ENCODE peak calls at places on chromosome 1, in nine cellular contexts. P is sigmoid colon, T is HFFc6, B is MCF 10A, W is HFF-Myc, Z is astrocyte of the spinal cord, J is GM12865, O is heart left ventricle, A is endothelial cell. N is an unnamed sample.

GRCh38 chr1:223363057-223363855 is 720 bp downstream of the SUSD4 start:
- DNase-seq in Z (peak; percentile 17), B (no peak), A (peak; percentile 28), O (peak; percentile 60), P (no peak), J (no peak), W (no peak), T (no peak), N (no peak)

GRCh38 chr1:24483441-24483840 is 19.2 kb upstream of the RCAN3 start:
- DNase-seq in O (no peak), T (no peak), A (no peak), B (no peak), W (no peak), P (no peak), Z (no peak), J (no peak), N (no peak)

GRCh38 chr1:206663832-206664652 is 20.7 kb upstream of the MAPKAPK2 start:
- DNase-seq in A (peak; percentile 79), J (peak; percentile 81), T (no peak), O (peak; percentile 75), P (peak; percentile 77), W (no peak), Z (peak; percentile 69), B (peak; percentile 86), N (no peak)

GRCh38 chr1:114458208-114458777 is 52.7 kb downstream of the TRIM33 start:
- DNase-seq in P (no peak), Z (peak; percentile 43), T (peak; percentile 44), W (no peak), O (no peak), A (no peak), J (no peak), B (peak; percentile 24), N (peak; percentile 75)

GRCh38 chr1:161733526-161733925 is 12.2 kb downstream of the FCRLB start:
- DNase-seq in A (no peak), B (peak; percentile 90), Z (peak; percentile 84), O (no peak), W (no peak), P (no peak), T (peak; percentile 93), J (no peak), N (no peak)

GRCh38 chr1:198672124-198672523 is 33.3 kb downstream of the PTPRC start:
- DNase-seq in Z (no peak), T (peak; percentile 90), O (no peak), A (no peak), J (no peak), W (no peak), P (no peak), B (no peak), N (no peak)

GRCh38 chr1:21262282-21263051 is 27.8 kb downstream of the ECE1 start:
- DNase-seq in T (peak; percentile 95), W (peak; percentile 85), J (no peak), Z (peak; percentile 91), A (no peak), P (peak; percentile 97), O (peak; percentile 85), B (peak; percentile 69), N (no peak)

GRCh38 chr1:97770376-97770775 is 150.5 kb downstream of the DPYD start:
- DNase-seq in T (no peak), J (no peak), Z (no peak), P (no peak), B (no peak), A (no peak), W (no peak), O (no peak), N (no peak)

GRCh38 chr1:10782491-10783244 is 13.8 kb downstream of the CASZ1 start:
- DNase-seq in T (no peak), J (no peak), Z (no peak), O (no peak), W (no peak), P (no peak), A (no peak), B (no peak), N (no peak)

GRCh38 chr1:115198938-115199337 is 109.6 kb upstream of the TSPAN2 start:
- DNase-seq in O (peak; percentile 59), A (no peak), Z (peak; percentile 35), W (peak; percentile 96), J (no peak), B (peak; percentile 42), T (peak; percentile 63), P (no peak), N (no peak)

GRCh38 chr1:200118779-200119505 is 91.4 kb downstream of the NR5A2 start:
- DNase-seq in O (no peak), B (no peak), J (no peak), W (no peak), A (no peak), P (no peak), Z (no peak), T (no peak), N (no peak)

GRCh38 chr1:198228925-198229324 is 72.1 kb downstream of the NEK7 start:
- DNase-seq in O (no peak), J (no peak), P (no peak), A (no peak), T (no peak), Z (no peak), W (no peak), B (no peak), N (no peak)

GRCh38 chr1:7570311-7570710 is 200.8 kb upstream of the VAMP3 start:
- DNase-seq in A (no peak), P (no peak), Z (no peak), T (no peak), B (peak; percentile 20), O (no peak), W (no peak), J (no peak), N (no peak)

GRCh38 chr1:114114751-114115104 is 38.9 kb downstream of the SYT6 start:
- DNase-seq in W (no peak), A (no peak), J (no peak), T (no peak), P (no peak), O (no peak), Z (no peak), B (no peak), N (no peak)

GRCh38 chr1:82273816-82274215 is 473.1 kb downstream of the ADGRL2 start:
- DNase-seq in B (no peak), O (no peak), W (no peak), A (no peak), T (no peak), P (no peak), J (no peak), Z (peak; percentile 14), N (no peak)

GRCh38 chr1:97820470-97821188 is 100.2 kb downstream of the DPYD start:
- DNase-seq in A (no peak), P (no peak), J (peak; percentile 37), Z (peak; percentile 58), T (peak; percentile 52), O (no peak), W (peak; percentile 26), B (peak; percentile 43), N (no peak)

GRCh38 chr1:37465596-37466517 is 8.5 kb upstream of the ZC3H12A start:
- DNase-seq in T (no peak), W (no peak), Z (peak; percentile 64), J (no peak), A (no peak), P (no peak), B (peak; percentile 35), O (no peak), N (no peak)

GRCh38 chr1:98103617-98104284 is 182.9 kb upstream of the DPYD start:
- DNase-seq in Z (peak; percentile 54), O (no peak), P (no peak), J (no peak), A (no peak), W (no peak), T (no peak), B (peak; percentile 36), N (no peak)

GRCh38 chr1:2817784-2818564 is 16.5 kb upstream of the TTC34 start:
- DNase-seq in O (no peak), J (no peak), B (no peak), Z (no peak), A (no peak), P (no peak), W (no peak), T (no peak), N (no peak)

GRCh38 chr1:29415861-29416260 is 179.5 kb downstream of the PTPRU start:
- DNase-seq in J (no peak), W (no peak), B (no peak), A (no peak), O (no peak), T (no peak), Z (no peak), P (no peak), N (no peak)
- TF ChIP-seq CTCF in J (no peak), W (no peak), B (no peak), A (no peak), O (no peak), T (no peak), Z (no peak), P (no peak), N (no peak)

GRCh38 chr1:105023719-105024118 is 1274.0 kb downstream of the AMY1C start:
- DNase-seq in O (no peak), J (no peak), P (no peak), Z (no peak), B (no peak), A (no peak), T (no peak), W (no peak), N (no peak)

GRCh38 chr1:105027838-105028471 is 1278.3 kb downstream of the AMY1C start:
- DNase-seq in O (no peak), J (peak; percentile 43), Z (no peak), P (no peak), T (no peak), B (no peak), A (peak; percentile 15), W (no peak), N (no peak)
- TF ChIP-seq CTCF in O (no peak), J (peak; percentile 17), Z (no peak), P (no peak), T (no peak), B (no peak), A (no peak), W (no peak), N (no peak)

DNA sequence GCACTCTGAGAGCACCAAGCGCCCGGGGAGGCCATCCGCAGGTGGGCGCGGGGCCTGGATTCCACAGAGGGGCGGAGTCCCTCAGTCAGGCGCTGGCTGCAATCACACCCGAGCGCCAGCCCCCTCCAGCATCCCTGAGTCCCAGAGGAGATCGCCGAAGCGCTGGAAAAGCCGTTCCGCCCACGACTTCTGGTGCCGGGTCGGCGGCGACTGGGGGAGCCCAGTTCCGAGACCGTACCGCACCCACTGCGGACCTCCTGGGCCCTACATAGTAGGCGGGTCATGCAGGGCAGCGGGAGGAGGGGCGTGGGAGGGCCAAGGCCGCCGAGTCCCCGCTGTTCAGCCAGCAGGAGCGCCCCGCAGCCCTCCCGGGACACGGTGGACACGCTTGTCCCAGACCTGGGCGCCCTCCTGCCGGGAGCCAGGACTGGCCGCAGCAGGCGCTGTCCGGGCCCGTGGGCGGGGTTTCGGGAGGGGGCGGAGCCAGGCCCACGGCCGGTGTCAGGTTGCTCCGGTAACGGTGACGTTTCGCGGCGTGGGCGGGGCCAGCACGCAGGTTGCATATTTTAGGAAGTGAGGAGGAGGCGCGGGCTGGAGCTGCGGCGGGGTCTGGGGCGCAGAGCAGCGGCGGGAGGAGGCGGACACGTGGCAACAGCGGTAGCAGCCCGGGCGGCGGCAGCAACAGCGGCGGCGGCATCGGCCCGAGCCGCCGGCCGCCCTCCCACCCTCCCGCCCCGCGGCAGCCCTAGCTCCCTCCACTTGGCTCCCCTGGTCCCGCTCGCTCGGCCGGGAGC is at the start of gene ATP1A1:
- DNase-seq in A (peak; percentile 99), J (peak; percentile 97), B (peak; percentile 93), W (peak; percentile 63), P (peak; percentile 98), O (peak; percentile 97), Z (peak; percentile 91), T (peak; percentile 83), N (peak; percentile 98)
- TF ChIP-seq CTCF in A (no peak), J (peak; percentile 6), B (no peak), W (no peak), P (no peak), O (no peak), Z (no peak), T (no peak), N (no peak)

GRCh38 chr1:36380782-36381181 is 4.9 kb downstream of the STK40 start:
- DNase-seq in W (no peak), A (no peak), P (no peak), O (no peak), J (no peak), T (no peak), Z (no peak), B (no peak), N (no peak)
- TF ChIP-seq CTCF in W (no peak), A (no peak), P (no peak), O (no peak), J (no peak), T (no peak), Z (no peak), B (no peak), N (no peak)